ENCODE peak calls at places on chromosomes 1 and 21, in six cellular contexts. D is PC-9, S is GM06990, F is lower lobe of right lung, U is fibroblast of lung, I is upper lobe of right lung. C is an unnamed sample.

GRCh38 chr21:14956826-14957225 is 108.0 kb downstream of the NRIP1 start:
- DNase-seq in D (peak; percentile 66), S (no peak), F (no peak), U (no peak), I (no peak), C (peak; percentile 57)

GRCh38 chr1:89147707-89148106 is 21.8 kb upstream of the GBP2 start:
- DNase-seq in D (no peak), S (no peak), F (no peak), U (no peak), I (no peak), C (no peak)

GRCh38 chr1:228307218-228308023 is 99.2 kb downstream of the TRIM11 start:
- DNase-seq in D (no peak), S (no peak), F (peak; percentile 45), U (no peak), I (peak; percentile 59), C (no peak)

GRCh38 chr1:219041141-219041540 is 132.5 kb upstream of the LYPLAL1 start:
- DNase-seq in D (no peak), S (no peak), F (no peak), U (peak; percentile 89), I (no peak), C (peak; percentile 95)

GRCh38 chr1:74652711-74653131 is 20.9 kb downstream of the ERICH3 start:
- DNase-seq in D (peak; percentile 98), S (peak; percentile 70), F (no peak), U (peak; percentile 0), I (no peak), C (peak; percentile 47)

GRCh38 chr1:95408506-95409136 is 174.6 kb downstream of the RWDD3 start:
- DNase-seq in D (no peak), S (no peak), F (no peak), U (no peak), I (no peak), C (no peak)

GRCh38 chr1:17545354-17545753 is 5.9 kb downstream of the ARHGEF10L start:
- DNase-seq in D (peak; percentile 79), S (no peak), F (no peak), U (peak; percentile 72), I (no peak), C (peak; percentile 59)

GRCh38 chr21:28442624-28443023 is 550.1 kb downstream of the LTN1 start:
- DNase-seq in D (no peak), S (no peak), F (no peak), U (peak; percentile 85), I (no peak), C (peak; percentile 90)

GRCh38 chr1:2404142-2404889 is 8.0 kb downstream of the PEX10 start:
- DNase-seq in D (peak; percentile 30), S (no peak), F (no peak), U (peak; percentile 22), I (no peak), C (no peak)

GRCh38 chr1:8873001-8873400 is 5.5 kb downstream of the ENO1 start:
- DNase-seq in D (no peak), S (no peak), F (no peak), U (no peak), I (no peak), C (no peak)
- H3K4me3 ChIP-seq in D (peak overlapping the region; percentile 35), S (no peak overlapping the region), F (no peak overlapping the region), U (no peak overlapping the region), I (no peak overlapping the region), C (no peak overlapping the region)

GRCh38 chr1:98792123-98792522 is 130.6 kb downstream of the SNX7 start:
- DNase-seq in D (no peak), S (no peak), F (no peak), U (peak; percentile 19), I (no peak), C (peak; percentile 30)
- TF ChIP-seq CTCF in D (no peak), S (no peak), F (no peak), U (no peak), I (no peak), C (no peak)

GRCh38 chr1:58576727-58577675 is at the start of gene TACSTD2:
- DNase-seq in D (peak; percentile 94), S (peak; percentile 50), F (peak; percentile 92), U (no peak), I (peak; percentile 94), C (no peak)
- H3K4me3 ChIP-seq in D (peak within 1 kb of the TSS; percentile 97), S (peak within 1 kb of the TSS; percentile 38), F (peak within 1 kb of the TSS; percentile 55), U (no peak within 1 kb of the TSS), I (peak within 1 kb of the TSS; percentile 60), C (peak within 1 kb of the TSS; percentile 37)

GRCh38 chr1:83849191-83850061 is 149.5 kb downstream of the TTLL7 start:
- DNase-seq in D (no peak), S (peak; percentile 19), F (no peak), U (no peak), I (no peak), C (no peak)
- TF ChIP-seq CTCF in D (no peak), S (no peak), F (no peak), U (peak; percentile 14), I (no peak), C (no peak)

GRCh38 chr1:165455111-165455510 is 10.2 kb upstream of the RXRG start:
- DNase-seq in D (no peak), S (no peak), F (no peak), U (no peak), I (no peak), C (no peak)

GRCh38 chr1:165456114-165456513 is 11.2 kb upstream of the RXRG start:
- DNase-seq in D (peak; percentile 40), S (no peak), F (no peak), U (no peak), I (no peak), C (no peak)

GRCh38 chr1:165454211-165454610 is 9.3 kb upstream of the RXRG start:
- DNase-seq in D (no peak), S (no peak), F (no peak), U (no peak), I (no peak), C (no peak)

GRCh38 chr1:165452336-165453130 is 7.6 kb upstream of the RXRG start:
- DNase-seq in D (no peak), S (no peak), F (no peak), U (no peak), I (no peak), C (no peak)

DNA sequence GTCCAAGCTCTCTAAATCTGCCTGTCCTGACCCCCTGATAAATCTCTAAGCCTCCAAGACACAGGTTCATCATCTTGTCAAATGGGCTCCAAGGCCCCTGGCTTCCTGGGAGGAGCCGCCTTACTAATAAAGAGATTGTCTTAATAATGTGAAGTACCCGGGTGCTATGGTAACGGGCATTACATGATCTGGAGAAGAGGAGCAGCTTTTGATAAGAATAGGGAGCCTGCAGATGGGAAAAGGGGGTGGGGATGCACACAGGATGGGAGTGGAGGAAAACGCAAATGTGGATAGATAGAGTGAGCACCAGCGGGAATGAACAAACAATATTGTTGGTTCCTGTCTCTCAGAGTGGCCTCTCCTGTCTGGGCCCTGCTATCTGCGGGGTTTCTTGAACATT is 11.9 kb upstream of the RXRG start:
- DNase-seq in D (no peak), S (no peak), F (no peak), U (no peak), I (no peak), C (no peak)
- H3K4me3 ChIP-seq in D (no peak overlapping the region), S (no peak overlapping the region), F (no peak overlapping the region), U (no peak overlapping the region), I (no peak overlapping the region), C (no peak overlapping the region)

GRCh38 chr21:20443558-20444155 is 554.6 kb upstream of the NCAM2 start:
- DNase-seq in D (no peak), S (no peak), F (no peak), U (no peak), I (no peak), C (peak; percentile 7)
- TF ChIP-seq CTCF in D (peak; percentile 70), S (peak; percentile 31), F (peak; percentile 36), U (peak; percentile 15), I (peak; percentile 45), C (peak; percentile 47)

DNA sequence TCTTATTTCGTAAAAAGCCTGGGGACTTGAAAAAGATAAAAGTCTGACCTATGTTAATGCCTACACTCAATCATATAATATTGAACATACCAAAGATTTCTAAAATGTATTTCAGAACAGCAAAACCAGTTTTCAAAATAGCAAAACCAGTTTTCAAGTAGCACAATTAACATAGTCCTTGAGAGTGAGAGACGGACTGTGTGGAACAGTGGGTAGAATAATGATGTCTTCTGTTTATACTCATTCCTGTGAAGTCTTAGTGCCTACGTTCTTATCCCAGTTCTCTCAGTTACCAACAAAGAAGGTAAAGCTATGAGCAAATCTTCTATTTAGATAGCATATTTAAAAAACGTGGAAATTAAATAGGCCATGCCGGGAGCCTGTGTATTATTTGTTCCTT is 22.2 kb upstream of the RGS2 start:
- DNase-seq in D (no peak), S (no peak), F (no peak), U (no peak), I (no peak), C (no peak)
- H3K4me3 ChIP-seq in D (no peak overlapping the region), S (no peak overlapping the region), F (no peak overlapping the region), U (no peak overlapping the region), I (no peak overlapping the region), C (no peak overlapping the region)

DNA sequence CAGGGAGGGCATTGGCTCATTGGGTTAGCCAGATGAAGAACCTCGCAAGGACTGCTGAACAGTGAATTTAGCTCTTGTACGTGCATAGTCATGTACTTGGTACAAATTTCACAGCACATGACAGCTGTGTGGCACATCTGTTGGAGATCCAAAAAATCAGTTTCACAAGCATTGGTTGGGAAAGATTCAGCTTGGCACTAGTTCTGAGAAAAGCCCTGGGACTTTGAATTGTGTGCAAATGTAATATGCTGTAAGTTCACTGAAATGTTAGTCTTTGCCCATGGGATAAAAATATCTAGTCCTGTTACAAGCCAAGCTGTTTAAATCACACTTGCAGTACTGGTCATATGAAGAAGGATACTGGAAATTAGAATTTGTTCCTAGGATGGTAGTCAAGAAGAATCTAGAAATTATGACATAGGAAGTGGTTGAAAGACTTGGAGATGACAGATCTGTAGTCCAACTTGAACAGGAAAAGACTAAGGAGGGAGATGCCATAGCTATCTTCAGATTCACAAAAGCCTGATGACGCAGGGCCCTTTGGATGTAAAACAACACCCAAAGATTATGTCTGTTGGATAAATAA is 19.2 kb downstream of the LAMC2 start:
- DNase-seq in D (no peak), S (no peak), F (no peak), U (peak; percentile 95), I (no peak), C (peak; percentile 27)
- TF ChIP-seq CTCF in D (no peak), S (no peak), F (no peak), U (no peak), I (no peak), C (no peak)

GRCh38 chr1:51728611-51729155 is 111.8 kb downstream of the OSBPL9 start:
- DNase-seq in D (no peak), S (no peak), F (no peak), U (peak; percentile 17), I (no peak), C (no peak)
- H3K4me3 ChIP-seq in D (peak overlapping the region; percentile 60), S (peak overlapping the region; percentile 83), F (peak overlapping the region; percentile 69), U (peak overlapping the region; percentile 78), I (peak overlapping the region; percentile 76), C (peak overlapping the region; percentile 79)

DNA sequence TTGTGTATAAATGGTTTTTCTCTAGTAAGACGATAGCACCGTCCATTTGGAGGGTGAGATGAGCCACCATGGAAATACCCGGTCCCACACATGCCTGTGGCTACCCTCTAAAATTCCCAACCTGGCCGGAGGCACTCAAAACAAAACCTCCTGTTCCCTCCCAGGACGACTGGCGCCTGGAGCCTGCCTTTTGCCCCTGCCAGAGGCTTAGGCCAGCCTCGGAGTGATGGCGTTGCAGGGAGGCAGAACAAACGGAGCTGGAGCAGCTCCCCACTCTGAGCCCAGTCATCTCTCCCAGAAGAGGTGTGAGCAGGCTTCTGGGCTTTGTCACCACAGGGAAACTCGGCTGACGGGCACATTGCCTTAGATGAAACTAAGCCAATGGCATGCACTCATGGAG is 213.7 kb upstream of the HOOK1 start:
- DNase-seq in D (no peak), S (no peak), F (no peak), U (no peak), I (no peak), C (no peak)
- TF ChIP-seq CTCF in D (no peak), S (no peak), F (no peak), U (no peak), I (no peak), C (no peak)